ENCODE peak calls at places on chromosome 6, in six cellular contexts. S is neuronal stem cell, D is H9, H is IMR-90, E is trophoblast cell, C is H1. O is an unnamed sample.

GRCh38 chr6:168155193-168155592 is 76.2 kb upstream of the FRMD1 start:
- DNase-seq in C (no peak), S (no peak), E (no peak), D (no peak), H (peak; percentile 67), O (peak; percentile 86)

GRCh38 chr6:3750324-3751018 is 1.0 kb downstream of the PXDC1 start:
- DNase-seq in H (peak; percentile 72), D (peak; percentile 69), E (peak; percentile 72), C (peak; percentile 76), S (peak; percentile 31), O (peak; percentile 77)

GRCh38 chr6:88984152-88984551 is 20.7 kb upstream of the RNGTT start:
- DNase-seq in H (no peak), D (no peak), E (no peak), S (no peak), C (no peak), O (no peak)

GRCh38 chr6:108742041-108742440 is 106.2 kb upstream of the ARMC2 start:
- DNase-seq in C (no peak), H (no peak), D (no peak), E (no peak), S (no peak), O (no peak)

GRCh38 chr6:105691971-105692370 is 289.1 kb upstream of the PREP start:
- DNase-seq in S (no peak), E (no peak), C (no peak), H (no peak), D (no peak), O (no peak)

GRCh38 chr6:150328744-150329400 is 39.9 kb upstream of the IYD start:
- DNase-seq in H (no peak), D (no peak), E (no peak), C (no peak), S (no peak), O (no peak)

GRCh38 chr6:166667886-166668620 is 41.0 kb upstream of the RPS6KA2 start:
- DNase-seq in H (no peak), E (no peak), S (no peak), D (no peak), C (no peak), O (no peak)

GRCh38 chr6:159582736-159583135 is 110.3 kb downstream of the SOD2 start:
- DNase-seq in H (no peak), S (no peak), C (no peak), D (no peak), E (no peak), O (no peak)

GRCh38 chr6:73134588-73134987 is 90.7 kb downstream of the KHDC1L start:
- DNase-seq in E (peak; percentile 76), C (peak; percentile 97), H (peak; percentile 34), S (peak; percentile 32), D (peak; percentile 94), O (peak; percentile 2)

GRCh38 chr6:16684195-16684689 is 77.0 kb downstream of the ATXN1 start:
- DNase-seq in E (peak; percentile 25), S (no peak), D (no peak), H (no peak), C (no peak), O (peak; percentile 54)

GRCh38 chr6:33838979-33839378 is 35.2 kb upstream of the MLN start:
- DNase-seq in D (no peak), S (no peak), E (peak; percentile 4), H (no peak), C (no peak), O (peak; percentile 25)

GRCh38 chr6:16544006-16544405 is 217.3 kb downstream of the ATXN1 start:
- DNase-seq in C (no peak), S (peak; percentile 47), H (peak; percentile 25), D (no peak), E (peak; percentile 62), O (peak; percentile 33)

GRCh38 chr6:12097791-12098190 is 85.7 kb downstream of the HIVEP1 start:
- DNase-seq in D (no peak), C (no peak), E (no peak), S (no peak), H (peak; percentile 28), O (no peak)

GRCh38 chr6:21350917-21351316 is 242.6 kb upstream of the SOX4 start:
- DNase-seq in E (no peak), C (no peak), D (no peak), S (no peak), H (no peak), O (no peak)

GRCh38 chr6:20769651-20770050 is 235.4 kb downstream of the CDKAL1 start:
- DNase-seq in H (no peak), S (no peak), D (no peak), C (no peak), E (no peak), O (no peak)

GRCh38 chr6:150229775-150230561 is 87.1 kb downstream of the PPP1R14C start:
- DNase-seq in H (peak; percentile 56), E (no peak), C (no peak), D (no peak), S (no peak), O (no peak)

GRCh38 chr6:58073263-58073662 is 755.8 kb downstream of the PRIM2 start:
- DNase-seq in E (no peak), C (no peak), S (no peak), H (no peak), D (no peak), O (no peak)

GRCh38 chr6:161088676-161089328 is 97.2 kb downstream of the MAP3K4 start:
- DNase-seq in E (no peak), C (no peak), D (no peak), S (no peak), H (peak; percentile 33), O (peak; percentile 26)

GRCh38 chr6:24927234-24927955 is 8.4 kb downstream of the RIPOR2 start:
- DNase-seq in E (peak; percentile 25), H (no peak), D (no peak), S (no peak), C (no peak), O (no peak)

GRCh38 chr6:160161647-160161986 is 40.0 kb downstream of the SLC22A1 start:
- DNase-seq in H (no peak), S (no peak), E (no peak), C (no peak), D (peak; percentile 41), O (no peak)

GRCh38 chr6:166435574-166435973 is 52.8 kb upstream of the MPC1 start:
- DNase-seq in E (no peak), C (no peak), S (no peak), H (no peak), D (peak; percentile 25), O (no peak)

GRCh38 chr6:71406871-71407860 is 118.6 kb downstream of the OGFRL1 start:
- DNase-seq in H (no peak), S (no peak), C (peak; percentile 52), D (peak; percentile 70), E (peak; percentile 13), O (no peak)

GRCh38 chr6:37636112-37636511 is 61.6 kb downstream of the MDGA1 start:
- DNase-seq in H (no peak), D (no peak), E (no peak), S (no peak), C (no peak), O (no peak)

GRCh38 chr6:74343804-74344203 is 647.8 kb downstream of the CD109 start:
- DNase-seq in S (no peak), H (no peak), E (peak; percentile 8), C (no peak), D (no peak), O (no peak)

GRCh38 chr6:52731719-52732118 is 31.6 kb downstream of the GSTA2 start:
- DNase-seq in E (no peak), H (no peak), S (no peak), C (no peak), D (peak; percentile 50), O (no peak)

GRCh38 chr6:170285482-170285881 is 5.4 kb downstream of the DLL1 start:
- DNase-seq in S (no peak), E (no peak), C (no peak), D (no peak), H (no peak), O (no peak)

GRCh38 chr6:12289655-12290489 is at the start of gene EDN1:
- DNase-seq in E (peak; percentile 76), D (peak; percentile 87), S (peak; percentile 73), C (peak; percentile 81), H (peak; percentile 84), O (peak; percentile 88)

GRCh38 chr6:153625089-153625488 is 414.0 kb upstream of the OPRM1 start:
- DNase-seq in C (no peak), H (no peak), S (peak; percentile 3), D (no peak), E (peak; percentile 25), O (peak; percentile 14)

GRCh38 chr6:167660944-167661343 is 165.8 kb upstream of the AFDN start:
- DNase-seq in H (no peak), S (no peak), D (no peak), E (no peak), C (no peak), O (no peak)

GRCh38 chr6:36780517-36781210 is 58.6 kb downstream of the CPNE5 start:
- DNase-seq in S (no peak), E (no peak), D (no peak), C (no peak), H (no peak), O (no peak)

GRCh38 chr6:140445474-140446004 is 1071.1 kb upstream of the CITED2 start:
- DNase-seq in S (no peak), D (no peak), H (peak; percentile 53), C (no peak), E (peak; percentile 16), O (no peak)

GRCh38 chr6:39178804-39179203 is 50.5 kb downstream of the KCNK5 start:
- DNase-seq in C (no peak), D (no peak), E (peak; percentile 71), H (no peak), S (no peak), O (no peak)

GRCh38 chr6:39178235-39178634 is 51.0 kb downstream of the KCNK5 start:
- DNase-seq in D (no peak), S (no peak), E (no peak), H (no peak), C (no peak), O (no peak)

GRCh38 chr6:39182604-39183003 is 46.7 kb downstream of the KCNK5 start:
- DNase-seq in S (no peak), C (no peak), H (no peak), D (no peak), E (no peak), O (no peak)

GRCh38 chr6:39184906-39185580 is 44.2 kb downstream of the KCNK5 start:
- DNase-seq in D (no peak), C (no peak), H (no peak), S (no peak), E (peak; percentile 98), O (no peak)

GRCh38 chr6:39181333-39181732 is 47.9 kb downstream of the KCNK5 start:
- DNase-seq in E (no peak), H (no peak), S (no peak), D (no peak), C (no peak), O (no peak)
- H3K4me1 ChIP-seq in E (peaks cover 4% of the 10 kb centered on the region), H (no peaks in the 10 kb centered on the region), S (peaks cover 2% of the 10 kb centered on the region), D (no peaks in the 10 kb centered on the region), C (no peaks in the 10 kb centered on the region), O (no peaks in the 10 kb centered on the region)

GRCh38 chr6:4958624-4959023 is 45.2 kb downstream of the RPP40 start:
- DNase-seq in C (no peak), H (no peak), D (no peak), E (no peak), S (no peak), O (no peak)
- H3K14ac ChIP-seq in C (no peak overlapping the region), H (no peak overlapping the region), D (no peak overlapping the region), E (no peak overlapping the region), S (no peak overlapping the region), O (no peak overlapping the region)

GRCh38 chr6:132464538-132465256 is 48.2 kb downstream of the STX7 start:
- DNase-seq in E (peak; percentile 66), S (no peak), H (peak; percentile 23), C (no peak), D (no peak), O (peak; percentile 37)
- H2AK5ac ChIP-seq in E (no peak overlapping the region), S (no peak overlapping the region), H (peak overlapping the region; percentile 23), C (no peak overlapping the region), D (no peak overlapping the region), O (no peak overlapping the region)

GRCh38 chr6:139257291-139257690 is 34.5 kb downstream of the TXLNB start:
- DNase-seq in S (no peak), C (no peak), D (no peak), E (no peak), H (no peak), O (no peak)
- H3K4me1 ChIP-seq in S (no peaks in the 10 kb centered on the region), C (no peaks in the 10 kb centered on the region), D (no peaks in the 10 kb centered on the region), E (peaks cover 3% of the 10 kb centered on the region), H (peaks cover 7% of the 10 kb centered on the region), O (no peaks in the 10 kb centered on the region)

O was measured in mesenchymal stem cell.